ENCODE peak calls at places on chromosomes 12 and 14, in nine cellular contexts. Y is tibial nerve, Z is Peyer's patch, M is IMR-90, L is HepG2, R is heart right ventricle, W is cardiac muscle cell, O is psoas muscle, E is pancreas. S is an unnamed sample.

GRCh38 chr14:55572578-55572977 is 7.4 kb upstream of the KTN1 start:
- DNase-seq in Y (no peak), Z (no peak), M (no peak), L (peak; percentile 72), R (peak; percentile 55), W (peak; percentile 43), O (no peak), E (no peak), S (no peak)

GRCh38 chr14:55136868-55137785 is 8.1 kb downstream of the LGALS3 start:
- DNase-seq in Y (peak; percentile 67), Z (no peak), M (peak; percentile 88), L (no peak), R (peak; percentile 95), W (peak; percentile 96), O (peak; percentile 74), E (peak; percentile 36), S (no peak)

GRCh38 chr12:18690653-18691052 is 47.2 kb downstream of the PLCZ1 start:
- DNase-seq in Y (no peak), Z (no peak), M (peak; percentile 98), L (no peak), R (no peak), W (peak; percentile 40), O (no peak), E (no peak), S (no peak)

GRCh38 chr12:99618657-99619056 is 28.9 kb upstream of the GARIN6 start:
- DNase-seq in Y (no peak), Z (no peak), M (no peak), L (no peak), R (no peak), W (no peak), O (no peak), E (no peak), S (no peak)

GRCh38 chr14:89308232-89308959 is 108.6 kb downstream of the FOXN3 start:
- DNase-seq in Y (no peak), Z (no peak), M (peak; percentile 54), L (no peak), R (no peak), W (peak; percentile 40), O (no peak), E (no peak), S (no peak)

GRCh38 chr14:101495827-101496778 is 65.2 kb upstream of the DIO3 start:
- DNase-seq in Y (peak; percentile 10), Z (peak; percentile 45), M (no peak), L (peak; percentile 9), R (no peak), W (no peak), O (no peak), E (peak; percentile 33), S (peak; percentile 64)

GRCh38 chr12:109654357-109654756 is 59.3 kb upstream of the FAM222A start:
- DNase-seq in Y (no peak), Z (no peak), M (no peak), L (no peak), R (no peak), W (no peak), O (no peak), E (no peak), S (no peak)

GRCh38 chr12:131217024-131217586 is 263.4 kb downstream of the ADGRD1 start:
- DNase-seq in Y (no peak), Z (peak; percentile 27), M (no peak), L (no peak), R (peak; percentile 31), W (no peak), O (no peak), E (no peak), S (no peak)

GRCh38 chr12:115204957-115205754 is 521.2 kb upstream of the TBX3 start:
- DNase-seq in Y (no peak), Z (no peak), M (peak; percentile 68), L (no peak), R (no peak), W (peak; percentile 66), O (no peak), E (no peak), S (no peak)

GRCh38 chr12:44036875-44037443 is 201.1 kb downstream of the TMEM117 start:
- DNase-seq in Y (no peak), Z (no peak), M (no peak), L (no peak), R (no peak), W (no peak), O (no peak), E (no peak), S (no peak)

GRCh38 chr12:127101086-127101485 is 1165.9 kb upstream of the TMEM132C start:
- DNase-seq in Y (no peak), Z (no peak), M (no peak), L (no peak), R (peak; percentile 9), W (no peak), O (no peak), E (no peak), S (no peak)

GRCh38 chr14:74204481-74204880 is 34.8 kb upstream of the VSX2 start:
- DNase-seq in Y (no peak), Z (no peak), M (no peak), L (no peak), R (no peak), W (no peak), O (no peak), E (no peak), S (no peak)

GRCh38 chr12:89135976-89136634 is 216.2 kb downstream of the DUSP6 start:
- DNase-seq in Y (no peak), Z (no peak), M (peak; percentile 70), L (no peak), R (no peak), W (no peak), O (no peak), E (no peak), S (no peak)

GRCh38 chr12:118781692-118782091 is 199.6 kb upstream of the SRRM4 start:
- DNase-seq in Y (no peak), Z (no peak), M (no peak), L (no peak), R (no peak), W (no peak), O (no peak), E (no peak), S (no peak)

GRCh38 chr14:86003998-86004397 is 474.1 kb downstream of the FLRT2 start:
- DNase-seq in Y (no peak), Z (no peak), M (peak; percentile 87), L (peak; percentile 44), R (no peak), W (peak; percentile 44), O (no peak), E (no peak), S (no peak)

GRCh38 chr12:131455581-131456110 is 255.2 kb upstream of the SFSWAP start:
- DNase-seq in Y (no peak), Z (no peak), M (no peak), L (no peak), R (no peak), W (no peak), O (no peak), E (no peak), S (peak; percentile 58)

DNA sequence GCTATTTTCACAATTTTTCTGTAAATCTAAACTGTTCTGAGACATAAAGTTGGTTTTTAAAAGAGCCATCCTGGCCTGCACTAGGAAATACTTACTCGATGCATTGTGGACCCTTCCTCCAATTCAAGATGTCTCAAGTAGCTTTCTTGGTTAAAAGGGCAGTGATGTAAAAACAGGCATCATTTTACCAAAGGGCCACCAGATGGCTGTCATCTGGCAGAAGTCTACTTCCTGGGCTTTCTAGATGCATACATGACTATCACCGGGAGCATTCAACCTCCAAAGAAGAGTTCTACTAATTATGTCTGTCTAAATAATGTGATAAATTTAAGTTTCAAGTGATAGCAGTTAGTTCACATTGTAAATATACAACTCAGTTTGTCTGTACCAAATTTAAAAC is 96.8 kb upstream of the FRMD6 start:
- DNase-seq in Y (no peak), Z (no peak), M (peak; percentile 72), L (no peak), R (no peak), W (peak; percentile 27), O (no peak), E (no peak), S (no peak)
- H3K27ac ChIP-seq in Y (no peak overlapping the region), Z (no peak overlapping the region), M (peak overlapping the region; percentile 89), L (no peak overlapping the region), R (no peak overlapping the region), W (no peak overlapping the region), O (no peak overlapping the region), E (no peak overlapping the region), S (no peak overlapping the region)

GRCh38 chr14:23095196-23096108 is at the start of gene C14orf119:
- DNase-seq in Y (peak; percentile 100), Z (peak; percentile 93), M (peak; percentile 99), L (peak; percentile 100), R (peak; percentile 100), W (peak; percentile 100), O (peak; percentile 100), E (peak; percentile 99), S (peak; percentile 99)
- TF ChIP-seq CTCF in Y (peak; percentile 14), Z (no peak), M (no peak), L (peak; percentile 16), R (no peak), W (no peak), O (no peak), E (no peak), S (no peak)

GRCh38 chr14:63966407-63966806 is 113.6 kb downstream of the SYNE2 start:
- DNase-seq in Y (no peak), Z (no peak), M (no peak), L (no peak), R (no peak), W (no peak), O (no peak), E (no peak), S (no peak)
- H3K36me3 ChIP-seq in Y (peaks cover 5% of the 10 kb centered on the region), Z (no peaks in the 10 kb centered on the region), M (no peaks in the 10 kb centered on the region), L (no peaks in the 10 kb centered on the region), R (no peaks in the 10 kb centered on the region), W (no peaks in the 10 kb centered on the region), O (peaks cover 65% of the 10 kb centered on the region), E (peaks cover 5% of the 10 kb centered on the region), S (no peaks in the 10 kb centered on the region)

GRCh38 chr12:77102123-77102522 is 36.8 kb upstream of the E2F7 start:
- DNase-seq in Y (no peak), Z (no peak), M (no peak), L (no peak), R (no peak), W (no peak), O (no peak), E (no peak), S (no peak)
- H3K27ac ChIP-seq in Y (no peak overlapping the region), Z (no peak overlapping the region), M (no peak overlapping the region), L (no peak overlapping the region), R (no peak overlapping the region), W (no peak overlapping the region), O (no peak overlapping the region), E (no peak overlapping the region), S (no peak overlapping the region)

GRCh38 chr14:103628221-103628683 is 759 bp upstream of the KLC1 start:
- DNase-seq in Y (peak; percentile 51), Z (peak; percentile 88), M (peak; percentile 79), L (no peak), R (peak; percentile 65), W (peak; percentile 76), O (peak; percentile 91), E (peak; percentile 65), S (peak; percentile 95)

GRCh38 chr14:103629503-103630121 is 601 bp downstream of the KLC1 start:
- DNase-seq in Y (no peak), Z (peak; percentile 77), M (no peak), L (no peak), R (peak; percentile 79), W (peak; percentile 11), O (peak; percentile 80), E (peak; percentile 30), S (peak; percentile 71)

GRCh38 chr14:103627073-103628025 is 1.7 kb upstream of the KLC1 start:
- DNase-seq in Y (no peak), Z (no peak), M (no peak), L (no peak), R (no peak), W (no peak), O (no peak), E (no peak), S (no peak)

GRCh38 chr14:103630364-103631108 is 1.5 kb downstream of the KLC1 start:
- DNase-seq in Y (no peak), Z (no peak), M (peak; percentile 31), L (no peak), R (no peak), W (peak; percentile 13), O (no peak), E (no peak), S (no peak)

GRCh38 chr14:103628684-103629502 is at the start of gene KLC1:
- DNase-seq in Y (peak; percentile 75), Z (peak; percentile 92), M (peak; percentile 54), L (no peak), R (peak; percentile 87), W (peak; percentile 76), O (peak; percentile 93), E (peak; percentile 77), S (peak; percentile 96)
- TF ChIP-seq CTCF in Y (peak; percentile 27), Z (no peak), M (no peak), L (no peak), R (no peak), W (no peak), O (no peak), E (no peak), S (no peak)